ENCODE peak calls at places on chromosomes 7 and 10, in seven cellular contexts. D is astrocyte of the spinal cord, P is stomach, F is GM06990, Q is foreskin fibroblast, X is GM12878, A is prostate gland. M is an unnamed sample.

GRCh38 chr10:1035201-1035600 is 9.5 kb upstream of the IDI2 start:
- DNase-seq in P (no peak), D (no peak), F (no peak), X (no peak), A (no peak), Q (peak; percentile 41), M (no peak)

GRCh38 chr7:39741942-39742623 is 118.7 kb downstream of the RALA start:
- DNase-seq in X (no peak), Q (peak; percentile 25), D (peak; percentile 37), P (no peak), F (no peak), A (no peak), M (no peak)

GRCh38 chr7:45053401-45053800 is 35.4 kb downstream of the NACAD start:
- DNase-seq in Q (no peak), P (no peak), X (no peak), A (no peak), F (no peak), D (no peak), M (no peak)

GRCh38 chr7:70353310-70353947 is 755.2 kb downstream of the AUTS2 start:
- DNase-seq in Q (peak; percentile 14), P (no peak), X (no peak), A (no peak), F (no peak), D (no peak), M (no peak)

GRCh38 chr10:44684641-44685040 is 226.5 kb upstream of the TMEM72 start:
- DNase-seq in Q (no peak), F (no peak), A (no peak), D (no peak), X (no peak), P (no peak), M (no peak)

GRCh38 chr10:100895346-100895745 is 17.4 kb upstream of the SLF2 start:
- DNase-seq in D (no peak), F (no peak), Q (no peak), X (no peak), P (no peak), A (no peak), M (peak; percentile 22)

GRCh38 chr7:42055171-42055570 is 181.8 kb downstream of the GLI3 start:
- DNase-seq in P (no peak), X (no peak), F (no peak), Q (no peak), A (no peak), D (peak; percentile 65), M (no peak)

GRCh38 chr10:12645449-12645848 is 296.1 kb downstream of the CAMK1D start:
- DNase-seq in Q (no peak), F (no peak), A (no peak), D (no peak), X (no peak), P (no peak), M (no peak)

GRCh38 chr10:608331-609265 is 80.9 kb downstream of the DIP2C start:
- DNase-seq in D (peak; percentile 18), F (no peak), P (no peak), A (no peak), X (peak; percentile 100), Q (peak; percentile 46), M (no peak)

GRCh38 chr10:11539191-11539868 is 72.1 kb downstream of the USP6NL start:
- DNase-seq in X (no peak), A (no peak), Q (peak; percentile 55), F (no peak), D (peak; percentile 52), P (no peak), M (no peak)

GRCh38 chr10:95247200-95247880 is 43.5 kb downstream of the PDLIM1 start:
- DNase-seq in X (no peak), P (no peak), D (peak; percentile 74), F (no peak), A (no peak), Q (peak; percentile 83), M (no peak)

DNA sequence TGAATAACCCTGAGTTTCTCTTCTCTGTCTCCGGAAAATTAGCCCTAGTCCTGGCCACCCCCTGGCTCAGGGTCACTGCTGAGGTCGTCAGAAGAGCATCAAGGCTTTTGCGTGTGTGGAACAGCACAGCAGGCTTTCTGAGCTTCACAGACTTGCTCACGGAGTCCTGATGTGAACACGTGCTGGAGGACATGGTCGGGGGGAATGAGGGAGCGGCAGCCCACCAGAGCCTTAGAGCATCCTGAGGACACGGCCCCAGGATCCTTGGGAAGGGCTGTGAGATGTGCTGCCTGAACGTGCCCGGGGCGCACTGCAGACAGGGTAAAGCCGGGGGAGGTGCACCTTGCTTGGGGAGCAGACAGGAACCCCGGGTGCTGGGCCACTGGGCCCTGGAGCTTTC is 28.8 kb downstream of the TMEM120A start:
- DNase-seq in A (no peak), X (no peak), P (no peak), Q (no peak), F (no peak), D (no peak), M (no peak)
- TF ChIP-seq CTCF in A (no peak), X (no peak), P (no peak), Q (no peak), F (no peak), D (no peak), M (no peak)

GRCh38 chr10:5737352-5737751 is 52.7 kb downstream of the TASOR2 start:
- DNase-seq in P (no peak), X (no peak), F (no peak), Q (no peak), D (no peak), A (no peak), M (no peak)

GRCh38 chr10:5736591-5736990 is 52.0 kb downstream of the TASOR2 start:
- DNase-seq in Q (no peak), A (no peak), P (no peak), X (no peak), D (no peak), F (no peak), M (no peak)

GRCh38 chr10:5738427-5738826 is 53.8 kb downstream of the TASOR2 start:
- DNase-seq in F (no peak), Q (no peak), X (no peak), P (no peak), A (no peak), D (no peak), M (no peak)

GRCh38 chr10:5732141-5732540 is 47.5 kb downstream of the TASOR2 start:
- DNase-seq in P (no peak), D (no peak), Q (no peak), F (no peak), A (no peak), X (no peak), M (no peak)

GRCh38 chr10:5735119-5735518 is 50.5 kb downstream of the TASOR2 start:
- DNase-seq in X (no peak), D (no peak), A (no peak), Q (no peak), F (no peak), P (no peak), M (no peak)
- TF ChIP-seq CTCF in X (no peak), D (no peak), A (no peak), Q (no peak), F (no peak), P (no peak), M (no peak)

DNA sequence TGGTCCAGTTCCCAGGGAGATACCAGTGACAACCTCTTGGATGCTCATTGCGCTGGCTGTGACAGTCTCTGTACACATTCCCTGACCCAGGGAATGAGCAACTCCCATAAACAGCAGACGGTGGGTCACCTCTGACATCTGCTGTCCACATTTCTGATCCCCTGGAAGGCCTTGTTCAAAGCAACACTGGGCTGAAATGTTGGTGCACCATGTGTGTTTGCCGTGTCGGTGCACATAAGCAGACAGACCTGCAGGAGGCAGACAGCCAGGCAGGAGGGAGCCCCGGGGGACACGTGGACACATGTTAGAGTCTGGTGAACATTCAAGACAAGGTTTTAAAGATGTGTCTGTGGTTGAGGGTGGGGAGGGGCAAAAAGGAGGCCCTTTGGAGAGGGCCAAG is 254.9 kb downstream of the PLXNA4 start:
- DNase-seq in F (no peak), A (no peak), X (no peak), Q (peak; percentile 10), P (no peak), D (peak; percentile 20), M (no peak)
- TF ChIP-seq CTCF in F (no peak), A (no peak), X (no peak), Q (peak; percentile 21), P (no peak), D (peak; percentile 30), M (peak; percentile 53)

DNA sequence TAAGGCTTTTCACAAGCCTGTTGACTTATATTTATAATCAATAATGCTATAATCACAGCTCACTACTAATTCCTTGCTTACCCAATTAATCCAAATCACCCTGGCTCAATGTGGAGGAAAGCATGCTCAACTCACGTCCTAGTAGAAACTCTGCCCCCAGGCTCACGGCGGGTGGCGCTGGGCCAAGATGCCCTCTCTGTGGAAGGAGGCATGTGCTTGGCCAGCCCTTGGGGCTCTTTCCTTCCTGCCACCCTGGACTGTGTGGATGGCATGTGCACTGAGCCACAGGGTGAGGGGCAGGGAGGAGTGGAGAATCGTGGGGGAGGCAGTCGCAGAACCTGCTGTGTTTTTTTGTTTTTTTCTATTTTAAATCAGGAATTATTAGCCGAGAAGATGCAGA is 96.2 kb downstream of the SH2D4B start:
- DNase-seq in P (no peak), A (no peak), D (no peak), Q (no peak), F (no peak), X (no peak), M (no peak)
- TF ChIP-seq CTCF in P (no peak), A (no peak), D (no peak), Q (no peak), F (no peak), X (no peak), M (no peak)

GRCh38 chr7:84100866-84101265 is 93.7 kb downstream of the SEMA3A start:
- DNase-seq in X (no peak), A (no peak), Q (peak; percentile 61), P (no peak), F (no peak), D (peak; percentile 40), M (no peak)
- TF ChIP-seq CTCF in X (no peak), A (no peak), Q (no peak), P (no peak), F (no peak), D (peak; percentile 32), M (peak; percentile 59)

M was measured in type B pancreatic cell.